ENCODE peak calls at places on chromosomes 16 and 17, in six cellular contexts. Q is K562, X is A549, F is GM12878, M is HepG2, W is endothelial cell of umbilical vein. Z is an unnamed sample.

GRCh38 chr16:648071-648785 is 937 bp upstream of the WDR90 start:
- DNase-seq in Q (no peak), X (no peak), F (no peak), M (peak; percentile 57), W (no peak), Z (peak; percentile 34)

GRCh38 chr17:63399856-63400255 is 46.2 kb downstream of the CYB561 start:
- DNase-seq in Q (no peak), X (no peak), F (no peak), M (no peak), W (no peak), Z (no peak)

GRCh38 chr16:424033-424622 is 1.3 kb upstream of the RAB11FIP3 start:
- DNase-seq in Q (no peak), X (peak; percentile 50), F (no peak), M (peak; percentile 30), W (peak; percentile 84), Z (peak; percentile 48)

GRCh38 chr17:74362811-74363498 is 1.3 kb upstream of the BTBD17 start:
- DNase-seq in Q (no peak), X (no peak), F (no peak), M (no peak), W (no peak), Z (no peak)

GRCh38 chr17:63974594-63975192 is 2.0 kb upstream of the SCN4A start:
- DNase-seq in Q (no peak), X (peak; percentile 63), F (no peak), M (no peak), W (peak; percentile 51), Z (peak; percentile 33)

GRCh38 chr17:80939151-80940145 is 52.2 kb upstream of the CHMP6 start:
- DNase-seq in Q (no peak), X (no peak), F (no peak), M (no peak), W (no peak), Z (no peak)

GRCh38 chr17:63542942-63543821 is 7.1 kb upstream of the DCAF7 start:
- DNase-seq in Q (no peak), X (no peak), F (no peak), M (no peak), W (no peak), Z (no peak)

GRCh38 chr16:68073902-68074760 is 11.0 kb upstream of the NFATC3 start:
- DNase-seq in Q (no peak), X (no peak), F (no peak), M (no peak), W (no peak), Z (no peak)

GRCh38 chr17:48563385-48563838 is 14.7 kb downstream of the HOXB4 start:
- DNase-seq in Q (no peak), X (no peak), F (no peak), M (no peak), W (no peak), Z (no peak)

GRCh38 chr16:3861808-3862451 is 18.6 kb downstream of the CREBBP start:
- DNase-seq in Q (peak; percentile 41), X (no peak), F (no peak), M (no peak), W (peak; percentile 64), Z (peak; percentile 88)

GRCh38 chr17:57751348-57751970 is 6.4 kb upstream of the CCDC182 start:
- DNase-seq in Q (no peak), X (no peak), F (no peak), M (peak; percentile 56), W (no peak), Z (peak; percentile 56)

GRCh38 chr16:2428051-2428786 is 1.0 kb upstream of the CCNF start:
- DNase-seq in Q (peak; percentile 78), X (no peak), F (no peak), M (no peak), W (no peak), Z (peak; percentile 47)
- TF ChIP-seq CTCF in Q (peak; percentile 69), X (no peak), F (peak; percentile 28), M (peak; percentile 28), W (no peak), Z (no peak)

DNA sequence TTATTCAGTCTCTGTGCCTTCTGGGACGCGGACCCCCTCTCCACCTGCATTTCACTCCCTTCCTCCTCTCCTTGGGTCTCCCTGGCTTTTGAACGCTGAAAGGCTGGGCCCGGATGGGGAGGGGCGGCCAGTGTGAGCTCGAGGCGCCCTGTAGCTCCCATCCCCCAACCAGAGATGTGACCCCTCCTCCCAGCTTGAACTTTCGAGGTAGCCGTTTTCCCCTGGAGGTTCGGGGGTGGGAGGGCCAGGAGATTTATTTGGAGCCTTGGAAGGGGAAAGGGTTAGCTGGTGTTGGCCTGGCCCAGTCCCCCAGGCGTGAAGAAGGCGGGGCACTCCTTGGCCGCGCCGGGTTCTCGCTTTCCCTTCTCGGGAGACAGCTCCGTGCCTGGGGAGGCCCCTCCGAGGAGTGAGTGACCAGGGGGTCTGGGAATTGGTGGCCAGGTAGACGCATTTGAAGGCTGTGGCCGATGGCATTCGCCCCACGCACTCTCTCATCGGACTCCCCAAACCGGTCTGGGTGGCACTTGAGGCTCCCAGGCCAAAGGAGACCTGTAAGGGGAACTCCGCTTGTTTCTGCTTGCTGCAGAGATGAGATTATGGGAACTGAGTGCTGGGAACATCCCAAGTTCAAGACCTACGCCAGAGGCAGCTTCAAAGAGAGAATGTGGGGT is 942 bp downstream of the LDAF1 start:
- DNase-seq in Q (peak; percentile 34), X (no peak), F (no peak), M (no peak), W (peak; percentile 32), Z (peak; percentile 9)
- TF ChIP-seq MYC in Q (no peak), X (no peak), F (no peak), M (no peak), W (no peak), Z (no peak)

DNA sequence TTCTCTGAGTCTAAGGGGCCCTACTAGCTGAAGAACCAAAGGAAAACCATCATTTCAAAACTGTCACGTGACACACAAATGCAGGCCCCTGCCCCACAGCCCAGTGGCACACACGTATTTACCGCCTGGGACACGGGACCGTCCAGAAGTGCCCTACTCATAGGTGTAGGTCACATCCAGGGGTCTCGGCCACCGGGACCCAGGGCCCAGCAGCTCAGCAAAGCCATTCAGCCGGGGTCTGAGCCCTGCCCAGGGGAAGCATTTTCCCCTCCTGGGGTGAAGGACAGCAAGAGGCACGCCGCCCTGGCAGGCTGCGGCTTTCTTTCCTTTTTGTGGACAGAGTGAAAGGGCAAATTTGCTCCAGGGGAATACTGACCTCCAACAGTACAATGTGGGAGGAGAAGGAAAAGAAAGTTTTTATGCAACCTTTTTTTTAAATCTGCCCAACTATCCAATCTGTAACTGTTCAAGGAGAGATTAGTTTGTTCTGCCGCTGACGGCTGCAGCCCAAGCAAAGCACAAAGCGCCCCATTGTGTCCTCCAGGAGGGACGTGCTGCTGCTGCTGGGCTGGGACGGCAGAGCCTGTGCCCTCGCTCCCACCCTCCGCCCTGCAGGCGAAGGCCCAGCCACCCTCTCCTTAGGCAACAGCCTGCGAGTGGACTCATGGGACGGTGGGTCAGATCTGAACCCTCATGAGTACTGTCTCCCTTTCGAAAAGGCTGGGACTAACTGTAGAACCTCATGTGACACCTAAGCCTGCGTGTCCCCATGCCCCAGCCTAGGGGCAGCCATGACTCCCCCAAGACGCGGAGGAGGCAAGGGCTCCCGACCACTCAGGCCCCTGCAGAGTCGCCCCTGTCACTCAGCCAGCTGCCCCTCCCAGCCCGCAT is 21.3 kb downstream of the SLC7A5 start:
- DNase-seq in Q (no peak), X (no peak), F (no peak), M (peak; percentile 99), W (no peak), Z (no peak)
- H3K4me3 ChIP-seq in Q (no peak overlapping the region), X (peak overlapping the region; percentile 8), F (no peak overlapping the region), M (no peak overlapping the region), W (no peak overlapping the region), Z (no peak overlapping the region)

DNA sequence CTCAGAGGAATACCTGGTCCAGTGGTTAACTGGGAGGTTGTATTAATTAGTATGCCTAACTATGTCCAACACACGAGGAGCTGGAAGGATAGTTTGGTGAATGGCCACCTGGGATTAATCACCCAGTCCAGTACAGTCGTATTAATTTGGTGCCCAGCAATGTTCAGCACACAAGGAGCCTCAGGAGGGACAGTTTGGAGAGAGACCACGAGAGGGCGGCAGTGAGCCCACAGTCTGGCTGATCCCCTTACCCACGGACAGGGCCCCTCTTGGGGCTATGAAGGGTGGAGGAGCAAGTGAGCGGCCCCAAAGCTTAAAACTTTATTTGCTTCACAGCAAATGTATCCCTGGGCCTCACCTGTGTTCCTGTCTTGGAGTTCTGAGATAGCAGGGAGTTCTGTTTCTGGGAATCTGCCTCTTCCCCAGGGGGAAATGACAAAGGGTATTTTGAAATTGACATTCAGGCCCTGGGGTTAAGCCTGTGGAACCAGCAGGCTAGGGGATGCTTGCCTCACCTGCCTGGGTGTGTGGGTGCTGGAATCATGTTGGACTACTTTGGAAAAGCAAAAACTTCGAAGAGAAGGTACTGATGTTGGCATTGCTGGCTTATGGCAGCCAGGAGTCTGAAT is 227.4 kb upstream of the ASIC2 start:
- DNase-seq in Q (peak; percentile 82), X (peak; percentile 61), F (no peak), M (peak; percentile 23), W (peak; percentile 19), Z (peak; percentile 57)
- TF ChIP-seq CTCF in Q (peak; percentile 92), X (peak; percentile 58), F (peak; percentile 85), M (peak; percentile 70), W (peak; percentile 52), Z (peak; percentile 87)

GRCh38 chr16:84754353-84754856 is 54.6 kb downstream of the USP10 start:
- DNase-seq in Q (peak; percentile 76), X (peak; percentile 78), F (peak; percentile 78), M (peak; percentile 83), W (peak; percentile 89), Z (peak; percentile 96)
- TF ChIP-seq MYC in Q (peak; percentile 24), X (no peak), F (no peak), M (no peak), W (no peak), Z (peak; percentile 57)

GRCh38 chr16:84811529-84811928 is 8.3 kb upstream of the CRISPLD2 start:
- DNase-seq in Q (no peak), X (no peak), F (no peak), M (no peak), W (no peak), Z (no peak)
- H3K4me3 ChIP-seq in Q (no peak overlapping the region), X (no peak overlapping the region), F (no peak overlapping the region), M (no peak overlapping the region), W (no peak overlapping the region), Z (no peak overlapping the region)

GRCh38 chr16:88627531-88628411 is 10.6 kb upstream of the IL17C start:
- DNase-seq in Q (no peak), X (no peak), F (no peak), M (no peak), W (no peak), Z (no peak)
- TF ChIP-seq CTCF in Q (no peak), X (no peak), F (no peak), M (peak; percentile 7), W (no peak), Z (no peak)

DNA sequence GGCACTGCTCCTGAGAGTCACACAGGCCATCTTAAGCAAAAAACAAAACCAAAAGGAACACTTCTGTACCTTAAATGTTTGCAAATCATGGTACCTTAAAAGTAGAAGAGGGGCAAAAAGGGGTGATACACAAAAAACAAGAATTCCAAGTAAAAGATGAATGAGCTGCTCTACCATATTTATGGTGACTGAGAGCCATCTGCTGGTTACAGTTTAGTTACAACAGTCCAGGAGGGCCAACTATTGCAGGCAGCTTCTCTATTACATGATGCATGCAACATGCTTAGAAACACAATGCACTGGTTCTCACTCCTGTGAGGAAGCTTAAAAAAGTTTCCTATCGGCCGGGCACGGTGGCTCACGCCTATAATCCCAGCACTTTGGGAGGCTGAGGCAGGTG is 53.5 kb downstream of the STX8 start:
- DNase-seq in Q (no peak), X (peak; percentile 31), F (no peak), M (peak; percentile 44), W (peak; percentile 52), Z (peak; percentile 42)
- TF ChIP-seq MYC in Q (no peak), X (no peak), F (no peak), M (no peak), W (no peak), Z (no peak)

Z was measured in NB4.